ENCODE peak calls at places on chromosomes 12 and 14, in ten cellular contexts. Z is NCI-H1417; B is Peyer's patch; Q is A549; V is activated CD4-positive, CD25-positive, alpha-beta regulatory T cell; G is lung; W is GM23338; L is activated CD8-positive, alpha-beta T cell treated with anti-CD3 and anti-CD28 coated beads, Interleukin-2, amount 10 ng/mL, durations not matched to agents 7 days and 5 days; E is NCI-H446; H is astrocyte of the spinal cord. F is an unnamed sample.

GRCh38 chr12:89907659-89908058 is 199.0 kb upstream of the ATP2B1 start:
- DNase-seq in L (no peak), Z (no peak), B (no peak), H (no peak), V (no peak), G (no peak), E (no peak), Q (no peak), W (no peak), F (no peak)

GRCh38 chr12:91786490-91787272 is 359.0 kb downstream of the BTG1 start:
- DNase-seq in H (no peak), B (no peak), L (no peak), Z (no peak), G (no peak), W (no peak), E (no peak), V (no peak), Q (no peak), F (no peak)

GRCh38 chr12:1855241-1855640 is 34.9 kb downstream of the LRTM2 start:
- DNase-seq in Q (no peak), H (no peak), V (no peak), L (no peak), B (no peak), W (peak; percentile 12), G (no peak), E (no peak), Z (peak; percentile 25), F (no peak)

GRCh38 chr12:67807808-67808207 is 159.3 kb downstream of the DYRK2 start:
- DNase-seq in E (no peak), G (no peak), V (no peak), H (no peak), B (no peak), Z (no peak), L (no peak), Q (no peak), W (no peak), F (no peak)

GRCh38 chr12:95326450-95326849 is 108.8 kb downstream of the VEZT start:
- DNase-seq in V (no peak), B (no peak), L (no peak), H (no peak), E (no peak), Z (no peak), W (no peak), G (no peak), Q (peak; percentile 53), F (no peak)

GRCh38 chr12:111574797-111575443 is 24.2 kb downstream of the ATXN2 start:
- DNase-seq in L (no peak), V (no peak), H (no peak), E (no peak), Q (no peak), B (no peak), W (no peak), Z (no peak), G (no peak), F (no peak)

GRCh38 chr12:62426095-62426488 is 40.5 kb upstream of the MON2 start:
- DNase-seq in W (no peak), H (peak; percentile 14), B (no peak), G (no peak), E (no peak), Q (no peak), V (no peak), L (no peak), Z (no peak), F (no peak)

GRCh38 chr12:116263844-116264243 is 13.6 kb downstream of the MED13L start:
- DNase-seq in H (no peak), Q (no peak), G (no peak), B (no peak), V (no peak), Z (no peak), W (peak; percentile 46), L (no peak), E (peak; percentile 80), F (no peak)

GRCh38 chr14:100192250-100192671 is 32.8 kb upstream of the DEGS2 start:
- DNase-seq in L (no peak), Z (peak; percentile 70), E (peak; percentile 38), W (no peak), B (peak; percentile 60), G (no peak), H (no peak), Q (no peak), V (no peak), F (no peak)

GRCh38 chr14:91360490-91361235 is 57.0 kb downstream of the CCDC88C start:
- DNase-seq in Q (no peak), Z (no peak), G (no peak), W (no peak), L (no peak), V (no peak), B (no peak), E (no peak), H (no peak), F (no peak)

GRCh38 chr12:71704920-71705319 is 19.0 kb downstream of the TMEM19 start:
- DNase-seq in B (no peak), E (no peak), Q (no peak), V (no peak), L (no peak), Z (no peak), H (no peak), G (no peak), W (no peak), F (no peak)

GRCh38 chr14:54651649-54652048 is 84.7 kb downstream of the SAMD4A start:
- DNase-seq in V (no peak), B (no peak), Z (no peak), E (no peak), L (no peak), G (no peak), Q (no peak), W (no peak), H (no peak), F (no peak)

GRCh38 chr12:14774074-14774943 is 29.0 kb downstream of the WBP11 start:
- DNase-seq in Z (no peak), E (no peak), H (peak; percentile 97), Q (peak; percentile 97), W (peak; percentile 99), G (peak; percentile 96), L (peak; percentile 96), V (peak; percentile 78), B (peak; percentile 98), F (peak; percentile 87)

GRCh38 chr12:71439362-71439612 is 311 bp upstream of the LGR5 start:
- DNase-seq in Z (no peak), W (no peak), H (no peak), G (no peak), B (no peak), V (no peak), Q (no peak), L (no peak), E (no peak), F (no peak)

GRCh38 chr12:1355396-1355795 is 239.0 kb downstream of the FBXL14 start:
- DNase-seq in L (no peak), V (no peak), E (no peak), B (no peak), Q (no peak), W (peak; percentile 24), H (no peak), Z (no peak), G (no peak), F (no peak)

GRCh38 chr14:97930191-97930590 is 1133.0 kb downstream of the VRK1 start:
- DNase-seq in H (no peak), Q (no peak), V (no peak), B (no peak), W (no peak), L (no peak), E (no peak), Z (no peak), G (no peak), F (no peak)

F was measured in HuH-7.5.